ENCODE peak calls at places on chromosomes 11 and 22, in ten cellular contexts. Q is stomach, K is spleen, R is endothelial cell of umbilical vein, M is esophagus squamous epithelium, X is tibial nerve, V is right lobe of liver, G is sigmoid colon, Y is A549, Z is suprapubic skin. D is an unnamed sample.
A peak's percentile ranks its signal among the peaks of the same experiment; 100 is the strongest.

GRCh38 chr11:126140932-126141291 is 70.5 kb downstream of the RPUSD4 start:
- DNase-seq in G (peak; percentile 94), V (peak; percentile 56), Q (peak; percentile 62), K (peak; percentile 37), Y (no peak), Z (no peak), M (no peak), X (peak; percentile 65), R (peak; percentile 35), D (peak; percentile 51)

GRCh38 chr22:28015056-28015445 is 96.0 kb upstream of the PITPNB start:
- DNase-seq in V (no peak), Y (no peak), G (peak; percentile 44), X (no peak), Q (no peak), K (peak; percentile 41), R (peak; percentile 84), Z (peak; percentile 59), M (no peak), D (peak; percentile 11)

GRCh38 chr11:111245425-111245824 is at the start of gene POU2AF2:
- DNase-seq in K (no peak), G (no peak), M (no peak), V (no peak), Q (no peak), X (no peak), R (no peak), Z (no peak), Y (no peak), D (no peak)

GRCh38 chr22:40603088-40603605 is 33.4 kb downstream of the MRTFA start:
- DNase-seq in V (no peak), M (no peak), Q (no peak), Z (no peak), Y (no peak), X (no peak), K (no peak), R (peak; percentile 71), G (no peak), D (peak; percentile 63)

GRCh38 chr11:16992846-16993245 is 21.4 kb downstream of the PLEKHA7 start:
- DNase-seq in V (no peak), Z (no peak), K (no peak), M (no peak), X (no peak), Y (no peak), G (no peak), R (no peak), Q (no peak), D (no peak)

GRCh38 chr11:61874460-61874809 is 16.9 kb downstream of the FADS3 start:
- DNase-seq in V (no peak), Q (no peak), Y (no peak), G (no peak), X (no peak), R (no peak), Z (no peak), K (no peak), M (no peak), D (no peak)

GRCh38 chr11:44763111-44763820 is 36.5 kb downstream of the TSPAN18 start:
- DNase-seq in Y (no peak), V (no peak), M (no peak), R (peak; percentile 81), G (peak; percentile 35), X (no peak), Z (no peak), K (no peak), Q (no peak), D (no peak)

GRCh38 chr22:44025171-44026065 is 1.3 kb downstream of the PARVB start:
- DNase-seq in R (peak; percentile 21), V (peak; percentile 55), X (no peak), Z (peak; percentile 76), Y (no peak), G (no peak), K (peak; percentile 88), M (no peak), Q (peak; percentile 45), D (no peak)

GRCh38 chr11:32310218-32310601 is 125.1 kb downstream of the WT1 start:
- DNase-seq in K (no peak), Y (no peak), V (no peak), Q (peak; percentile 57), Z (no peak), G (no peak), X (no peak), R (no peak), M (no peak), D (no peak)

GRCh38 chr11:62223095-62223494 is 14.6 kb downstream of the SCGB2A1 start:
- DNase-seq in V (no peak), M (no peak), K (no peak), R (peak; percentile 43), G (no peak), Z (no peak), X (no peak), Y (no peak), Q (no peak), D (no peak)

GRCh38 chr11:18754308-18754707 is 28.3 kb upstream of the IGSF22 start:
- DNase-seq in Z (no peak), Q (no peak), R (peak; percentile 7), X (no peak), V (no peak), G (no peak), K (no peak), Y (peak; percentile 29), M (no peak), D (no peak)

GRCh38 chr22:32920032-32920628 is 118.6 kb downstream of the TIMP3 start:
- DNase-seq in K (no peak), X (peak; percentile 69), V (no peak), Q (no peak), Y (no peak), G (peak; percentile 84), M (no peak), Z (peak; percentile 74), R (no peak), D (peak; percentile 89)

GRCh38 chr11:67320011-67320410 is 16.7 kb downstream of the SSH3 start:
- DNase-seq in Z (no peak), V (no peak), Y (no peak), M (no peak), Q (no peak), K (no peak), R (no peak), X (no peak), G (no peak), D (no peak)

GRCh38 chr11:67318239-67318555 is 14.9 kb downstream of the SSH3 start:
- DNase-seq in R (no peak), Q (no peak), K (no peak), M (no peak), Y (peak; percentile 36), X (no peak), Z (no peak), G (no peak), V (no peak), D (no peak)

GRCh38 chr11:67315325-67315909 is 12.1 kb downstream of the SSH3 start:
- DNase-seq in M (no peak), K (no peak), G (no peak), Z (no peak), V (no peak), Y (no peak), R (no peak), X (no peak), Q (no peak), D (no peak)

GRCh38 chr11:67316882-67317364 is 13.6 kb downstream of the SSH3 start:
- DNase-seq in X (no peak), Y (peak; percentile 86), Q (no peak), R (no peak), Z (no peak), G (no peak), K (no peak), M (no peak), V (no peak), D (no peak)

GRCh38 chr11:67317365-67318238 is 14.3 kb downstream of the SSH3 start:
- DNase-seq in X (peak; percentile 92), V (peak; percentile 95), R (peak; percentile 96), Q (peak; percentile 98), K (peak; percentile 99), Y (peak; percentile 99), Z (peak; percentile 98), M (peak; percentile 70), G (peak; percentile 97), D (peak; percentile 99)
- TF ChIP-seq POLR2A in X (peak; percentile 59), V (peak; percentile 56), R (peak; percentile 87), Q (no peak), K (peak; percentile 16), Y (peak; percentile 88), Z (no peak), M (peak; percentile 67), G (peak; percentile 83), D (peak; percentile 34)

DNA sequence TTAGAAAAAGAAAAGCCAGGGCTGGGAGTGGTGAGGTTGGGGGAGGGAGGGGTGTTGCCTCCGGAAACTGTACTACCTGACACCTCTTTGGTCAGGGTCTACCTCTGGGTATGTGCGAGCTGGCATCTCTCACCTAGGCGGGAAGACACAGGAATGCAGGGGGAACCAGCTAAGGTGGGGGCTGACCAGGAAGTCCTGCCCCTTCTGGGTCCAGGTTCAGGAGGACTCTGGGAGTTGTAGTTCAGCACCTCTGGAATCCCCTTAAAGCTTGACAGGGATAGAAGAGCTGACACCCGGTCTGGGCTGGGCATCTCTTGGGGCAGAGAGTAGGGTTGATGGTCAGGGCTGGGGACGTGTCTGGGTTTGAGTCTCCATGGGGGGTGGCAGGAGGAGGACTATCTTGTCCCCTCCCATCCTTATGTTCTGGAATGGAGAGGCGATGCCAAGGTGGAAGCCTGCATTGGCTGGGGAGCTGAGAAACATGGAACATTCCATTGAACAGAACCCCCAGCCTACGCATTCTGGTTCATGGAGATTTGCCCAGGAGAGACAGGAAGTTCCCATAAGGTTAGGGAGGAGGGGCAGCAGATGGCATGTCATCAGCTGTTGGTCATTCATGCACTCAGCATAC is 2.1 kb upstream of the KIAA1671 start:
- DNase-seq in X (no peak), K (no peak), G (no peak), Z (no peak), Q (no peak), R (no peak), V (no peak), Y (no peak), M (no peak), D (no peak)
- H3K27ac ChIP-seq in X (no peak overlapping the region), K (no peak overlapping the region), G (no peak overlapping the region), Z (no peak overlapping the region), Q (no peak overlapping the region), R (no peak overlapping the region), V (no peak overlapping the region), Y (peak overlapping the region; percentile 55), M (no peak overlapping the region), D (no peak overlapping the region)

GRCh38 chr11:65827774-65828156 is 6.0 kb upstream of the SNX32 start:
- DNase-seq in R (no peak), Y (no peak), K (no peak), G (peak; percentile 41), V (no peak), Q (no peak), X (no peak), Z (no peak), M (no peak), D (no peak)
- H3K9me3 ChIP-seq in R (no peaks in the 10 kb centered on the region), Y (no peaks in the 10 kb centered on the region), K (no peaks in the 10 kb centered on the region), G (no peaks in the 10 kb centered on the region), V (no peaks in the 10 kb centered on the region), Q (no peaks in the 10 kb centered on the region), X (no peaks in the 10 kb centered on the region), Z (no peaks in the 10 kb centered on the region), M (no peaks in the 10 kb centered on the region), D (no peaks in the 10 kb centered on the region)

DNA sequence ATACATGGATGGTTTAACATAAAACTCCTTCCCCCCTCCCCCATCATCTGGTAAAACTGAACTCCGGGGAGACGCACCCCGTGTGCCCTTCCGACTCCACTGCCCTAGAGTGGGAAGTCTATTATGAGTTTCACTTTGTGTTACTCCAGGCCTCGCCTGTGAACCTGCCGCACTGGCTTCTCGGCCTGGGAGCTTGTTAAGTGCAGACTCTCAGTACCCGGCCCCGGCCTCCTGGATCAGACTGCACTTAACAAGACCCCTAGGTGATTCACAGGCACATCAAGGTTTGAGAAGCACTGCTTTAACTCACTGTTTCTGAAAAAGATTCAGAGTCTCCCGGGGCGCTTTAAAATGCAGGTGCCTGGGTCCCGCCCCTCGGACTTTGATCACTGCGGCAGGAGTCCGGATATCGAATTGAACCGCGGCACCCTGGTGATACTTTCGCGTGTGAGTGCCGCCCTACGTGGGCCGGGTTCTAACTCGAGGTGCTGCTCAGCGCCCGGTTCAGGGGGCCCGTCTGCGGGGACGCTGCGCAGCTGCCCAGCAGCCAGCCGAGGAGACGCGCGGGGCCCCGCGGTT is 3.6 kb downstream of the PTGDR2 start:
- DNase-seq in K (no peak), M (no peak), Y (no peak), X (no peak), V (peak; percentile 74), Q (peak; percentile 71), R (no peak), G (no peak), Z (no peak), D (no peak)
- TF ChIP-seq POLR2A in K (no peak), M (no peak), Y (no peak), X (no peak), V (peak; percentile 59), Q (no peak), R (no peak), G (no peak), Z (no peak), D (no peak)